ENCODE peak calls at places on chromosome 19, in nine cellular contexts. V is CD8-positive, alpha-beta memory T cell; N is esophagus squamous epithelium; L is endodermal cell; E is A549; A is HAP-1; Z is astrocyte of the spinal cord; I is foreskin fibroblast; M is body of pancreas. O is an unnamed sample.

GRCh38 chr19:49408816-49409440 is 14.3 kb downstream of the PTH2 start:
- DNase-seq in V (no peak), N (no peak), L (no peak), E (no peak), A (no peak), Z (no peak), I (no peak), M (no peak), O (peak; percentile 26)

GRCh38 chr19:10353793-10354391 is 14.5 kb upstream of the ICAM3 start:
- DNase-seq in V (peak; percentile 18), N (no peak), L (peak; percentile 99), E (peak; percentile 56), A (peak; percentile 71), Z (peak; percentile 22), I (no peak), M (peak; percentile 28), O (peak; percentile 37)

GRCh38 chr19:55247621-55248099 is 11.2 kb downstream of the PPP6R1 start:
- DNase-seq in V (no peak), N (no peak), L (no peak), E (peak; percentile 74), A (no peak), Z (peak; percentile 20), I (no peak), M (peak; percentile 33), O (peak; percentile 85)

GRCh38 chr19:5031231-5032100 is 62.6 kb downstream of the KDM4B start:
- DNase-seq in V (peak; percentile 64), N (peak; percentile 19), L (peak; percentile 98), E (peak; percentile 63), A (peak; percentile 92), Z (peak; percentile 66), I (peak; percentile 65), M (peak; percentile 82), O (peak; percentile 74)

GRCh38 chr19:28140201-28140600 is 1072.8 kb downstream of the UQCRFS1 start:
- DNase-seq in V (no peak), N (no peak), L (no peak), E (no peak), A (no peak), Z (no peak), I (no peak), M (no peak), O (no peak)

GRCh38 chr19:19642506-19643157 is 825 bp downstream of the GMIP start:
- DNase-seq in V (peak; percentile 51), N (no peak), L (peak; percentile 55), E (no peak), A (peak; percentile 48), Z (no peak), I (no peak), M (no peak), O (no peak)

GRCh38 chr19:40139533-40140287 is 49.0 kb upstream of the ZNF780A start:
- DNase-seq in V (peak; percentile 52), N (no peak), L (no peak), E (peak; percentile 77), A (peak; percentile 34), Z (peak; percentile 41), I (peak; percentile 32), M (peak; percentile 34), O (peak; percentile 67)

GRCh38 chr19:23558541-23558940 is 128.5 kb downstream of the ZNF675 start:
- DNase-seq in V (no peak), N (no peak), L (no peak), E (no peak), A (no peak), Z (no peak), I (no peak), M (no peak), O (no peak)

GRCh38 chr19:35731779-35732405 is 10.4 kb downstream of the IGFLR1 start:
- DNase-seq in V (no peak), N (no peak), L (no peak), E (no peak), A (no peak), Z (no peak), I (no peak), M (no peak), O (no peak)

GRCh38 chr19:18646535-18647370 is 9.9 kb downstream of the KLHL26 start:
- DNase-seq in V (no peak), N (no peak), L (no peak), E (no peak), A (no peak), Z (no peak), I (no peak), M (no peak), O (no peak)

GRCh38 chr19:6828306-6828697 is 55.8 kb downstream of the VAV1 start:
- DNase-seq in V (no peak), N (no peak), L (peak; percentile 86), E (peak; percentile 84), A (no peak), Z (no peak), I (no peak), M (no peak), O (peak; percentile 70)

GRCh38 chr19:58213075-58213369 is 15.7 kb upstream of the ZNF544 start:
- DNase-seq in V (no peak), N (no peak), L (no peak), E (no peak), A (no peak), Z (no peak), I (no peak), M (no peak), O (no peak)

GRCh38 chr19:57338798-57339378 is 12.2 kb upstream of the ZNF304 start:
- DNase-seq in V (no peak), N (no peak), L (no peak), E (no peak), A (no peak), Z (no peak), I (no peak), M (no peak), O (no peak)

GRCh38 chr19:18496980-18497256 is 25.0 kb downstream of the ELL start:
- DNase-seq in V (no peak), N (no peak), L (no peak), E (no peak), A (no peak), Z (no peak), I (no peak), M (no peak), O (peak; percentile 88)

GRCh38 chr19:36685835-36686234 is 1.6 kb upstream of the ZNF567 start:
- DNase-seq in V (no peak), N (no peak), L (no peak), E (no peak), A (no peak), Z (no peak), I (no peak), M (no peak), O (no peak)

GRCh38 chr19:1189419-1189818 is 15.4 kb upstream of the SBNO2 start:
- DNase-seq in V (no peak), N (no peak), L (peak; percentile 79), E (peak; percentile 71), A (no peak), Z (no peak), I (no peak), M (no peak), O (peak; percentile 67)

GRCh38 chr19:56959211-56959610 is 118.7 kb upstream of the PEG3 start:
- DNase-seq in V (no peak), N (no peak), L (no peak), E (no peak), A (no peak), Z (no peak), I (no peak), M (no peak), O (no peak)

GRCh38 chr19:29591670-29592069 is 14.4 kb upstream of the POP4 start:
- DNase-seq in V (no peak), N (no peak), L (no peak), E (no peak), A (no peak), Z (no peak), I (no peak), M (no peak), O (no peak)

GRCh38 chr19:10885241-10886169 is 14.2 kb downstream of the CARM1 start:
- DNase-seq in V (no peak), N (no peak), L (peak; percentile 62), E (no peak), A (no peak), Z (no peak), I (no peak), M (no peak), O (no peak)

GRCh38 chr19:15456441-15456840 is 6.7 kb upstream of the WIZ start:
- DNase-seq in V (no peak), N (no peak), L (no peak), E (no peak), A (no peak), Z (no peak), I (no peak), M (no peak), O (no peak)
- H3K4me3 ChIP-seq in V (no peak overlapping the region), N (peak overlapping the region; percentile 56), L (no peak overlapping the region), E (peak overlapping the region; percentile 50), A (no peak overlapping the region), Z (no peak overlapping the region), I (no peak overlapping the region), M (no peak overlapping the region), O (no peak overlapping the region)

GRCh38 chr19:2511991-2512390 is 36.1 kb downstream of the GADD45B start:
- DNase-seq in V (no peak), N (no peak), L (no peak), E (no peak), A (no peak), Z (no peak), I (no peak), M (no peak), O (no peak)
- H3K4me3 ChIP-seq in V (no peak overlapping the region), N (no peak overlapping the region), L (no peak overlapping the region), E (no peak overlapping the region), A (no peak overlapping the region), Z (no peak overlapping the region), I (no peak overlapping the region), M (no peak overlapping the region), O (no peak overlapping the region)

GRCh38 chr19:52691737-52692136 is 43.1 kb downstream of the ZNF611 start:
- DNase-seq in V (no peak), N (no peak), L (no peak), E (no peak), A (no peak), Z (no peak), I (no peak), M (no peak), O (no peak)

GRCh38 chr19:52690395-52691214 is 44.2 kb downstream of the ZNF611 start:
- DNase-seq in V (peak; percentile 86), N (peak; percentile 56), L (peak; percentile 97), E (no peak), A (peak; percentile 94), Z (peak; percentile 96), I (peak; percentile 94), M (peak; percentile 93), O (peak; percentile 97)

GRCh38 chr19:52692431-52693008 is 42.3 kb downstream of the ZNF611 start:
- DNase-seq in V (no peak), N (no peak), L (no peak), E (no peak), A (no peak), Z (no peak), I (no peak), M (no peak), O (no peak)

GRCh38 chr19:52689804-52690394 is 44.9 kb downstream of the ZNF611 start:
- DNase-seq in V (no peak), N (no peak), L (peak; percentile 80), E (no peak), A (peak; percentile 42), Z (no peak), I (peak; percentile 7), M (peak; percentile 28), O (peak; percentile 13)

GRCh38 chr19:52691215-52691610 is 43.6 kb downstream of the ZNF611 start:
- DNase-seq in V (no peak), N (no peak), L (peak; percentile 52), E (no peak), A (no peak), Z (no peak), I (no peak), M (no peak), O (no peak)
- H3K4me3 ChIP-seq in V (peak overlapping the region; percentile 83), N (peak overlapping the region; percentile 82), L (peak overlapping the region; percentile 99), E (no peak overlapping the region), A (no peak overlapping the region), Z (peak overlapping the region; percentile 66), I (peak overlapping the region; percentile 72), M (no peak overlapping the region), O (peak overlapping the region; percentile 41)

GRCh38 chr19:48122421-48122820 is 11.8 kb upstream of the PLA2G4C start:
- DNase-seq in V (no peak), N (no peak), L (no peak), E (no peak), A (no peak), Z (no peak), I (no peak), M (no peak), O (peak; percentile 62)
- H3K4me3 ChIP-seq in V (no peak overlapping the region), N (no peak overlapping the region), L (no peak overlapping the region), E (no peak overlapping the region), A (no peak overlapping the region), Z (no peak overlapping the region), I (no peak overlapping the region), M (no peak overlapping the region), O (no peak overlapping the region)